ENCODE peak calls at places on chromosomes 12 and 14, in six cellular contexts. Z is HepG2, C is K562, V is SK-N-SH, Y is GM12891, I is GM12878. L is an unnamed sample.

GRCh38 chr14:80772504-80772903 is 169.0 kb downstream of the CEP128 start:
- DNase-seq in Z (no peak), C (no peak), I (no peak), Y (no peak), V (no peak), L (no peak)

GRCh38 chr12:88255224-88255623 is 113.1 kb downstream of the TMTC3 start:
- DNase-seq in Y (no peak), Z (no peak), C (no peak), V (no peak), I (no peak), L (no peak)

GRCh38 chr12:96235497-96235826 is 41.3 kb downstream of the ELK3 start:
- DNase-seq in I (no peak), Z (no peak), C (no peak), V (no peak), Y (no peak), L (no peak)

GRCh38 chr12:122726056-122726558 is 4.5 kb downstream of the HCAR1 start:
- DNase-seq in I (peak; percentile 59), Y (no peak), V (no peak), Z (peak; percentile 69), C (no peak), L (no peak)

GRCh38 chr12:110536834-110537604 is 34.9 kb downstream of the RAD9B start:
- DNase-seq in V (no peak), Z (no peak), C (no peak), I (no peak), Y (no peak), L (no peak)

GRCh38 chr14:94123868-94124267 is 5.5 kb downstream of the IFI27L2 start:
- DNase-seq in Z (peak; percentile 16), Y (no peak), V (no peak), C (no peak), I (no peak), L (no peak)

GRCh38 chr14:102554835-102555819 is 37.3 kb upstream of the RCOR1 start:
- DNase-seq in C (peak; percentile 20), Y (peak; percentile 78), V (peak; percentile 29), Z (no peak), I (no peak), L (peak; percentile 67)

GRCh38 chr12:68530965-68531364 is 79.7 kb upstream of the RAP1B start:
- DNase-seq in C (no peak), Y (no peak), Z (no peak), V (no peak), I (no peak), L (no peak)

GRCh38 chr12:77645966-77646598 is 184.6 kb upstream of the NAV3 start:
- DNase-seq in Y (no peak), Z (no peak), C (no peak), I (no peak), V (no peak), L (no peak)

GRCh38 chr14:68937790-68938514 is 41.1 kb downstream of the ACTN1 start:
- DNase-seq in C (no peak), Z (no peak), Y (no peak), I (no peak), V (peak; percentile 87), L (no peak)

GRCh38 chr12:125734137-125734536 is 668.9 kb downstream of the AACS start:
- DNase-seq in Y (no peak), C (no peak), I (no peak), Z (no peak), V (no peak), L (no peak)

GRCh38 chr12:41536813-41537490 is 348.8 kb downstream of the PDZRN4 start:
- DNase-seq in V (no peak), Y (no peak), C (no peak), I (no peak), Z (no peak), L (no peak)

GRCh38 chr12:75706786-75707605 is 195.6 kb upstream of the KRR1 start:
- DNase-seq in Z (no peak), V (peak; percentile 29), Y (no peak), I (no peak), C (peak; percentile 42), L (no peak)

GRCh38 chr12:110641512-110641911 is 27.6 kb downstream of the TCTN1 start:
- DNase-seq in I (no peak), C (no peak), V (no peak), Y (no peak), Z (no peak), L (no peak)

GRCh38 chr12:21416611-21417121 is 20.8 kb upstream of the PYROXD1 start:
- DNase-seq in Z (peak; percentile 10), C (no peak), V (no peak), I (no peak), Y (no peak), L (no peak)

GRCh38 chr14:24816011-24816928 is 182.3 kb upstream of the GZMB start:
- DNase-seq in V (no peak), Z (peak; percentile 100), C (no peak), Y (no peak), I (no peak), L (no peak)

GRCh38 chr14:49940805-49941421 is 48.0 kb downstream of the ARF6 start:
- DNase-seq in C (no peak), V (no peak), I (no peak), Z (no peak), Y (no peak), L (no peak)

GRCh38 chr12:91053951-91054715 is 3.7 kb downstream of the KERA start:
- DNase-seq in V (no peak), Y (no peak), I (no peak), C (no peak), Z (no peak), L (no peak)

GRCh38 chr12:85280138-85280983 is at the start of gene ALX1:
- DNase-seq in I (no peak), V (peak; percentile 75), C (no peak), Y (no peak), Z (no peak), L (no peak)

DNA sequence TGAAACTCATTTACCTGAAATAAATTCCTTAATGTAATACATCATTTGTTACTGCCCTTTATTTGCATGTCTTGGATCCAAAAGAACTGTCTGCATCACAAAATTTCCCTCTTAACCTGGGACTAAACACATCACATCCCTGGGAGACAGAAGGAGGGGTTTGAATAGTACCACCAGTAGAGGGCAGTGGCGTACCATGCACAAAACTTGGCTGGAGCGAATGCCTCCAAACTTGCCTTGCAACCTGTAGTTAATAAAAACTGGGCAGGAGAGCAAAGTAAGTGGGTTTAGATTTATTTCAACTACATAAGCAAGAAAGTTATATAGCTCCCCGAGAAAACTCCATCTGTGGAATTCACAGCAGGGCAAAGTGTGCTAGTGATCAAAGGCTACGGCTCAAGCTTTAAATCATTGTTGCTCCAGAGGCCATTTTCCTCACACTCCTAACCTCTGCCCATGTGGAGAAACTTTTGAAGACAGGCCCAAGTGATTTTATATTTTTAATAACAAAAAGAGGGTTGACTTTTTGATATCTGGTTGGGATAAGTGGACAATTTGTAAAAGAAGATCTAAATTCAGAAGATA is 1176.7 kb upstream of the SEL1L start:
- DNase-seq in C (peak; percentile 35), V (peak; percentile 38), Z (peak; percentile 26), Y (peak; percentile 8), I (peak; percentile 8), L (peak; percentile 1)
- TF ChIP-seq TAF1 in C (no peak), V (no peak), Z (no peak), Y (no peak), I (no peak), L (no peak)

GRCh38 chr12:109518820-109519665 is 41.6 kb downstream of the UBE3B start:
- DNase-seq in I (no peak), Y (peak; percentile 50), V (peak; percentile 81), Z (peak; percentile 43), C (peak; percentile 79), L (no peak)
- TF ChIP-seq POLR2AphosphoS5 in I (no peak), Y (no peak), V (no peak), Z (no peak), C (no peak), L (no peak)

GRCh38 chr12:25590021-25590721 is 37.1 kb upstream of the LMNTD1 start:
- DNase-seq in I (no peak), Y (no peak), Z (no peak), C (no peak), V (no peak), L (no peak)
- TF ChIP-seq TAF1 in I (no peak), Y (no peak), Z (no peak), C (no peak), V (no peak), L (no peak)

GRCh38 chr14:91127411-91127810 is 13.5 kb downstream of the DGLUCY start:
- DNase-seq in Y (no peak), I (no peak), C (no peak), Z (no peak), V (no peak), L (no peak)
- TF ChIP-seq POLR2AphosphoS5 in Y (no peak), I (no peak), C (no peak), Z (no peak), V (no peak), L (no peak)